ENCODE peak calls at places on chromosomes 16 and 17, in four cellular contexts. G is neural crest cell, H is HT-29, S is ovary. R is an unnamed sample.

GRCh38 chr16:85663891-85664321 is 24.8 kb downstream of the GINS2 start:
- DNase-seq in S (peak), G (no peak), H (no peak), R (no peak)

GRCh38 chr17:77254961-77255741 is 114.4 kb downstream of the SEC14L1 start:
- DNase-seq in H (peak), S (no peak), G (no peak), R (peak)

GRCh38 chr16:77069929-77070328 is 121.1 kb upstream of the MON1B start:
- DNase-seq in H (no peak), S (no peak), G (no peak), R (no peak)

GRCh38 chr16:84596161-84596560 is 21.7 kb downstream of the COTL1 start:
- DNase-seq in H (no peak), G (no peak), S (no peak), R (no peak)

GRCh38 chr17:79035686-79036085 is 11.7 kb downstream of the C1QTNF1 start:
- DNase-seq in G (no peak), S (peak), H (no peak), R (no peak)

GRCh38 chr17:4368341-4368740 is 1.9 kb upstream of the UBE2G1 start:
- DNase-seq in G (no peak), S (no peak), H (no peak), R (no peak)

GRCh38 chr16:87335968-87336849 is 19.0 kb upstream of the C16orf95 start:
- DNase-seq in H (no peak), G (no peak), S (no peak), R (no peak)

GRCh38 chr17:81923302-81924260 is 4.0 kb downstream of the MAFG start:
- DNase-seq in G (peak), H (peak), S (peak), R (peak)

GRCh38 chr16:5512037-5512436 is 414.4 kb upstream of the EEF2KMT start:
- DNase-seq in G (no peak), H (no peak), S (no peak), R (no peak)

GRCh38 chr17:28916302-28916934 is 13.5 kb upstream of the DHRS13 start:
- DNase-seq in S (peak), G (peak), H (peak), R (peak)

GRCh38 chr17:68694791-68695485 is 93.8 kb upstream of the FAM20A start:
- DNase-seq in G (no peak), H (no peak), S (no peak), R (no peak)

GRCh38 chr16:77585852-77586251 is 136.5 kb upstream of the NUDT7 start:
- DNase-seq in S (no peak), G (no peak), H (no peak), R (no peak)

GRCh38 chr16:28257256-28257655 is 35.1 kb upstream of the SBK1 start:
- DNase-seq in G (no peak), H (no peak), S (no peak), R (no peak)

GRCh38 chr16:67462279-67462655 is 18.7 kb downstream of the ATP6V0D1 start:
- DNase-seq in S (no peak), H (no peak), G (no peak), R (no peak)

GRCh38 chr17:19023209-19023999 is 18.8 kb upstream of the FAM83G start:
- DNase-seq in S (no peak), G (no peak), H (no peak), R (no peak)

GRCh38 chr16:11980167-11980844 is 3.8 kb downstream of the SNX29 start:
- DNase-seq in H (no peak), G (no peak), S (no peak), R (no peak)

R was measured in HAP-1.